ENCODE peak calls at places on chromosomes 3 and 15, in nine cellular contexts. One of them, this sample, is unnamed.

GRCh38 chr3:121918779-121919483 is 24.7 kb downstream of the SLC15A2 start:
- DNase-seq in EL: peak
- DNase-seq in neural progenitor cell: no peak
- DNase-seq in iris pigment epithelial cell: no peak
- DNase-seq in GM13976: no peak
- DNase-seq in body of pancreas: no peak
- DNase-seq in fibroblast of the conjunctiva: no peak
- DNase-seq in NCI-H2081: no peak
- DNase-seq in HS-27A: no peak
- DNase-seq in this sample: no peak

GRCh38 chr3:16508591-16508995 is 4.9 kb downstream of the RFTN1 start:
- DNase-seq in body of pancreas: no peak
- DNase-seq in GM13976: peak
- DNase-seq in HS-27A: no peak
- DNase-seq in EL: no peak
- DNase-seq in neural progenitor cell: no peak
- DNase-seq in iris pigment epithelial cell: peak
- DNase-seq in NCI-H2081: peak
- DNase-seq in fibroblast of the conjunctiva: no peak
- DNase-seq in this sample: no peak

GRCh38 chr3:37814547-37814946 is 47.1 kb upstream of the CTDSPL start:
- DNase-seq in GM13976: peak
- DNase-seq in neural progenitor cell: peak
- DNase-seq in iris pigment epithelial cell: peak
- DNase-seq in NCI-H2081: no peak
- DNase-seq in HS-27A: no peak
- DNase-seq in body of pancreas: no peak
- DNase-seq in fibroblast of the conjunctiva: no peak
- DNase-seq in EL: no peak
- DNase-seq in this sample: peak

GRCh38 chr3:38022301-38022700 is 7.1 kb downstream of the PLCD1 start:
- DNase-seq in EL: no peak
- DNase-seq in NCI-H2081: no peak
- DNase-seq in fibroblast of the conjunctiva: no peak
- DNase-seq in body of pancreas: no peak
- DNase-seq in HS-27A: no peak
- DNase-seq in GM13976: no peak
- DNase-seq in iris pigment epithelial cell: no peak
- DNase-seq in neural progenitor cell: no peak
- DNase-seq in this sample: no peak

GRCh38 chr15:90531147-90531546 is 1.4 kb downstream of the CRTC3 start:
- DNase-seq in EL: no peak
- DNase-seq in GM13976: no peak
- DNase-seq in NCI-H2081: no peak
- DNase-seq in body of pancreas: no peak
- DNase-seq in HS-27A: no peak
- DNase-seq in fibroblast of the conjunctiva: no peak
- DNase-seq in neural progenitor cell: peak
- DNase-seq in iris pigment epithelial cell: peak
- DNase-seq in this sample: peak

GRCh38 chr3:69499899-69500316 is 114.0 kb upstream of the FRMD4B start:
- DNase-seq in EL: peak
- DNase-seq in HS-27A: no peak
- DNase-seq in NCI-H2081: no peak
- DNase-seq in GM13976: no peak
- DNase-seq in neural progenitor cell: no peak
- DNase-seq in fibroblast of the conjunctiva: no peak
- DNase-seq in body of pancreas: peak
- DNase-seq in iris pigment epithelial cell: no peak
- DNase-seq in this sample: no peak

GRCh38 chr3:104412608-104413580 is 953.8 kb upstream of the ALCAM start:
- DNase-seq in fibroblast of the conjunctiva: no peak
- DNase-seq in body of pancreas: no peak
- DNase-seq in GM13976: no peak
- DNase-seq in iris pigment epithelial cell: no peak
- DNase-seq in NCI-H2081: no peak
- DNase-seq in HS-27A: no peak
- DNase-seq in neural progenitor cell: no peak
- DNase-seq in EL: no peak
- DNase-seq in this sample: no peak

GRCh38 chr15:99509686-99510461 is 55.9 kb upstream of the MEF2A start:
- DNase-seq in iris pigment epithelial cell: no peak
- DNase-seq in fibroblast of the conjunctiva: no peak
- DNase-seq in EL: no peak
- DNase-seq in neural progenitor cell: no peak
- DNase-seq in body of pancreas: no peak
- DNase-seq in NCI-H2081: no peak
- DNase-seq in HS-27A: no peak
- DNase-seq in GM13976: no peak
- DNase-seq in this sample: no peak

GRCh38 chr3:65730449-65730848 is 308.3 kb downstream of the MAGI1 start:
- DNase-seq in neural progenitor cell: no peak
- DNase-seq in GM13976: no peak
- DNase-seq in body of pancreas: no peak
- DNase-seq in fibroblast of the conjunctiva: no peak
- DNase-seq in NCI-H2081: no peak
- DNase-seq in HS-27A: no peak
- DNase-seq in EL: no peak
- DNase-seq in iris pigment epithelial cell: no peak
- DNase-seq in this sample: no peak

GRCh38 chr3:32410367-32411246 is 19.0 kb downstream of the CMTM7 start:
- DNase-seq in fibroblast of the conjunctiva: no peak
- DNase-seq in GM13976: no peak
- DNase-seq in body of pancreas: no peak
- DNase-seq in EL: no peak
- DNase-seq in HS-27A: no peak
- DNase-seq in iris pigment epithelial cell: no peak
- DNase-seq in NCI-H2081: no peak
- DNase-seq in neural progenitor cell: peak
- DNase-seq in this sample: no peak

GRCh38 chr3:99934984-99935797 is 117.5 kb downstream of the CMSS1 start:
- DNase-seq in GM13976: no peak
- DNase-seq in fibroblast of the conjunctiva: peak
- DNase-seq in HS-27A: no peak
- DNase-seq in EL: no peak
- DNase-seq in iris pigment epithelial cell: no peak
- DNase-seq in NCI-H2081: no peak
- DNase-seq in neural progenitor cell: no peak
- DNase-seq in body of pancreas: no peak
- DNase-seq in this sample: peak

GRCh38 chr3:141878326-141878725 is 1.9 kb downstream of the ATP1B3 start:
- DNase-seq in EL: peak
- DNase-seq in neural progenitor cell: no peak
- DNase-seq in GM13976: no peak
- DNase-seq in body of pancreas: no peak
- DNase-seq in fibroblast of the conjunctiva: no peak
- DNase-seq in NCI-H2081: no peak
- DNase-seq in iris pigment epithelial cell: no peak
- DNase-seq in HS-27A: no peak
- DNase-seq in this sample: no peak

GRCh38 chr3:49276475-49277356 is at the start of gene C3orf62:
- DNase-seq in GM13976: peak
- DNase-seq in body of pancreas: peak
- DNase-seq in neural progenitor cell: peak
- DNase-seq in HS-27A: no peak
- DNase-seq in iris pigment epithelial cell: peak
- DNase-seq in fibroblast of the conjunctiva: peak
- DNase-seq in NCI-H2081: no peak
- DNase-seq in EL: peak
- DNase-seq in this sample: peak

GRCh38 chr15:28996289-28996688 is 110.5 kb downstream of the APBA2 start:
- DNase-seq in EL: no peak
- DNase-seq in neural progenitor cell: no peak
- DNase-seq in HS-27A: no peak
- DNase-seq in body of pancreas: no peak
- DNase-seq in fibroblast of the conjunctiva: no peak
- DNase-seq in iris pigment epithelial cell: no peak
- DNase-seq in GM13976: no peak
- DNase-seq in NCI-H2081: no peak
- DNase-seq in this sample: no peak

GRCh38 chr3:122824465-122825379 is 29.9 kb downstream of the SLC49A4 start:
- DNase-seq in HS-27A: no peak
- DNase-seq in iris pigment epithelial cell: peak
- DNase-seq in NCI-H2081: no peak
- DNase-seq in fibroblast of the conjunctiva: no peak
- DNase-seq in EL: peak
- DNase-seq in body of pancreas: no peak
- DNase-seq in GM13976: no peak
- DNase-seq in neural progenitor cell: no peak
- DNase-seq in this sample: no peak

GRCh38 chr3:54366007-54366406 is 243.7 kb downstream of the CACNA2D3 start:
- DNase-seq in iris pigment epithelial cell: no peak
- DNase-seq in NCI-H2081: no peak
- DNase-seq in fibroblast of the conjunctiva: no peak
- DNase-seq in body of pancreas: no peak
- DNase-seq in EL: no peak
- DNase-seq in GM13976: no peak
- DNase-seq in neural progenitor cell: no peak
- DNase-seq in HS-27A: no peak
- DNase-seq in this sample: no peak

GRCh38 chr3:42855547-42856380 is 19.9 kb downstream of the CYP8B1 start:
- DNase-seq in body of pancreas: no peak
- DNase-seq in EL: no peak
- DNase-seq in NCI-H2081: no peak
- DNase-seq in HS-27A: no peak
- DNase-seq in GM13976: no peak
- DNase-seq in neural progenitor cell: no peak
- DNase-seq in fibroblast of the conjunctiva: no peak
- DNase-seq in iris pigment epithelial cell: no peak
- DNase-seq in this sample: no peak

GRCh38 chr3:38829404-38829803 is 13.4 kb upstream of the SCN10A start:
- DNase-seq in neural progenitor cell: no peak
- DNase-seq in body of pancreas: peak
- DNase-seq in NCI-H2081: no peak
- DNase-seq in EL: peak
- DNase-seq in iris pigment epithelial cell: peak
- DNase-seq in fibroblast of the conjunctiva: peak
- DNase-seq in HS-27A: no peak
- DNase-seq in GM13976: no peak
- DNase-seq in this sample: no peak

GRCh38 chr15:76866008-76866407 is 39.1 kb downstream of the SCAPER start:
- DNase-seq in iris pigment epithelial cell: peak
- DNase-seq in neural progenitor cell: no peak
- DNase-seq in EL: no peak
- DNase-seq in HS-27A: no peak
- DNase-seq in body of pancreas: no peak
- DNase-seq in fibroblast of the conjunctiva: no peak
- DNase-seq in NCI-H2081: no peak
- DNase-seq in GM13976: no peak
- DNase-seq in this sample: no peak

GRCh38 chr3:101780661-101781060 is 1.6 kb downstream of the NXPE3 start:
- DNase-seq in NCI-H2081: no peak
- DNase-seq in body of pancreas: no peak
- DNase-seq in neural progenitor cell: peak
- DNase-seq in iris pigment epithelial cell: peak
- DNase-seq in fibroblast of the conjunctiva: peak
- DNase-seq in HS-27A: peak
- DNase-seq in EL: peak
- DNase-seq in GM13976: no peak
- DNase-seq in this sample: peak

GRCh38 chr3:13054705-13055285 is 18.4 kb downstream of the IQSEC1 start:
- DNase-seq in body of pancreas: no peak
- DNase-seq in NCI-H2081: no peak
- DNase-seq in fibroblast of the conjunctiva: no peak
- DNase-seq in GM13976: no peak
- DNase-seq in HS-27A: no peak
- DNase-seq in EL: no peak
- DNase-seq in iris pigment epithelial cell: no peak
- DNase-seq in neural progenitor cell: no peak
- DNase-seq in this sample: no peak

GRCh38 chr15:91302588-91303439 is 202.8 kb downstream of the SV2B start:
- DNase-seq in iris pigment epithelial cell: peak
- DNase-seq in NCI-H2081: peak
- DNase-seq in EL: peak
- DNase-seq in HS-27A: peak
- DNase-seq in body of pancreas: peak
- DNase-seq in neural progenitor cell: peak
- DNase-seq in fibroblast of the conjunctiva: peak
- DNase-seq in GM13976: peak
- DNase-seq in this sample: peak

GRCh38 chr3:160374472-160374871 is 24.6 kb downstream of the IFT80 start:
- DNase-seq in GM13976: no peak
- DNase-seq in NCI-H2081: no peak
- DNase-seq in fibroblast of the conjunctiva: no peak
- DNase-seq in neural progenitor cell: no peak
- DNase-seq in EL: no peak
- DNase-seq in iris pigment epithelial cell: peak
- DNase-seq in HS-27A: no peak
- DNase-seq in body of pancreas: no peak
- DNase-seq in this sample: no peak

GRCh38 chr3:62249855-62250543 is 123.4 kb downstream of the FEZF2 start:
- DNase-seq in neural progenitor cell: no peak
- DNase-seq in GM13976: no peak
- DNase-seq in iris pigment epithelial cell: no peak
- DNase-seq in fibroblast of the conjunctiva: no peak
- DNase-seq in EL: no peak
- DNase-seq in body of pancreas: no peak
- DNase-seq in NCI-H2081: no peak
- DNase-seq in HS-27A: no peak
- DNase-seq in this sample: no peak

GRCh38 chr15:40845511-40846284 is 1.9 kb downstream of the SPINT1 start:
- DNase-seq in neural progenitor cell: no peak
- DNase-seq in GM13976: no peak
- DNase-seq in HS-27A: no peak
- DNase-seq in body of pancreas: peak
- DNase-seq in EL: no peak
- DNase-seq in NCI-H2081: peak
- DNase-seq in iris pigment epithelial cell: no peak
- DNase-seq in fibroblast of the conjunctiva: no peak
- DNase-seq in this sample: peak

GRCh38 chr3:12287727-12288465 is 974 bp upstream of the PPARG start:
- DNase-seq in iris pigment epithelial cell: peak
- DNase-seq in EL: peak
- DNase-seq in fibroblast of the conjunctiva: no peak
- DNase-seq in NCI-H2081: no peak
- DNase-seq in body of pancreas: peak
- DNase-seq in neural progenitor cell: peak
- DNase-seq in HS-27A: no peak
- DNase-seq in GM13976: peak
- DNase-seq in this sample: peak

GRCh38 chr3:139848660-139849059 is 86.3 kb upstream of the CLSTN2 start:
- DNase-seq in body of pancreas: no peak
- DNase-seq in neural progenitor cell: no peak
- DNase-seq in HS-27A: no peak
- DNase-seq in fibroblast of the conjunctiva: no peak
- DNase-seq in NCI-H2081: no peak
- DNase-seq in EL: no peak
- DNase-seq in iris pigment epithelial cell: no peak
- DNase-seq in GM13976: no peak
- DNase-seq in this sample: no peak

GRCh38 chr3:2770451-2770850 is 339.7 kb downstream of the IL5RA start:
- DNase-seq in GM13976: no peak
- DNase-seq in EL: no peak
- DNase-seq in HS-27A: no peak
- DNase-seq in NCI-H2081: no peak
- DNase-seq in fibroblast of the conjunctiva: no peak
- DNase-seq in iris pigment epithelial cell: peak
- DNase-seq in neural progenitor cell: peak
- DNase-seq in body of pancreas: no peak
- DNase-seq in this sample: peak

GRCh38 chr3:38620236-38620635 is 29.3 kb downstream of the SCN5A start:
- DNase-seq in EL: no peak
- DNase-seq in neural progenitor cell: no peak
- DNase-seq in HS-27A: no peak
- DNase-seq in GM13976: no peak
- DNase-seq in iris pigment epithelial cell: peak
- DNase-seq in NCI-H2081: no peak
- DNase-seq in fibroblast of the conjunctiva: no peak
- DNase-seq in body of pancreas: no peak
- DNase-seq in this sample: no peak

GRCh38 chr3:172341482-172342059 is 106.7 kb downstream of the GHSR start:
- DNase-seq in GM13976: peak
- DNase-seq in iris pigment epithelial cell: peak
- DNase-seq in body of pancreas: peak
- DNase-seq in HS-27A: no peak
- DNase-seq in neural progenitor cell: peak
- DNase-seq in fibroblast of the conjunctiva: peak
- DNase-seq in EL: peak
- DNase-seq in NCI-H2081: peak
- DNase-seq in this sample: peak

GRCh38 chr3:31103623-31104180 is 209.2 kb upstream of the GADL1 start:
- DNase-seq in EL: peak
- DNase-seq in body of pancreas: no peak
- DNase-seq in GM13976: no peak
- DNase-seq in fibroblast of the conjunctiva: no peak
- DNase-seq in neural progenitor cell: no peak
- DNase-seq in HS-27A: no peak
- DNase-seq in NCI-H2081: no peak
- DNase-seq in iris pigment epithelial cell: no peak
- DNase-seq in this sample: no peak

This sample was measured in H7.